ENCODE peak calls at places on chromosomes 1 and 21, in six cellular contexts. One of them, this sample, is unnamed. For H3K4me1, the result is how much of the 10 kb centered on the place peaks cover.

GRCh38 chr1:235266967-235267366 is 61.0 kb downstream of the ARID4B start:
- DNase-seq in spleen: no peak
- DNase-seq in HCT116: no peak
- DNase-seq in adrenal gland: no peak
- DNase-seq in uterus: no peak
- DNase-seq in A549: no peak
- DNase-seq in this sample: no peak

GRCh38 chr1:213724640-213725536 is 262.9 kb upstream of the PROX1 start:
- DNase-seq in spleen: no peak
- DNase-seq in HCT116: no peak
- DNase-seq in adrenal gland: no peak
- DNase-seq in uterus: peak
- DNase-seq in A549: no peak
- DNase-seq in this sample: no peak

GRCh38 chr1:155166373-155167165 is 6.5 kb downstream of the KRTCAP2 start:
- DNase-seq in spleen: peak
- DNase-seq in HCT116: no peak
- DNase-seq in adrenal gland: peak
- DNase-seq in uterus: peak
- DNase-seq in A549: no peak
- DNase-seq in this sample: no peak

GRCh38 chr1:2248854-2249558 is 20.9 kb downstream of the SKI start:
- DNase-seq in spleen: peak
- DNase-seq in HCT116: no peak
- DNase-seq in adrenal gland: no peak
- DNase-seq in uterus: no peak
- DNase-seq in A549: no peak
- DNase-seq in this sample: no peak

GRCh38 chr1:145690587-145691558 is 16.3 kb downstream of the PDZK1 start:
- DNase-seq in spleen: no peak
- DNase-seq in HCT116: no peak
- DNase-seq in adrenal gland: peak
- DNase-seq in uterus: no peak
- DNase-seq in A549: no peak
- DNase-seq in this sample: no peak

GRCh38 chr1:24015226-24016210 is 35.4 kb upstream of the SRSF10 start:
- DNase-seq in spleen: no peak
- DNase-seq in HCT116: no peak
- DNase-seq in adrenal gland: no peak
- DNase-seq in uterus: peak
- DNase-seq in A549: no peak
- DNase-seq in this sample: no peak

GRCh38 chr21:29264721-29265120 is 34.0 kb upstream of the BACH1 start:
- DNase-seq in spleen: no peak
- DNase-seq in HCT116: no peak
- DNase-seq in adrenal gland: no peak
- DNase-seq in uterus: no peak
- DNase-seq in A549: no peak
- DNase-seq in this sample: no peak

GRCh38 chr21:27526451-27526850 is 559.6 kb upstream of the ADAMTS5 start:
- DNase-seq in spleen: no peak
- DNase-seq in HCT116: no peak
- DNase-seq in adrenal gland: no peak
- DNase-seq in uterus: no peak
- DNase-seq in A549: no peak
- DNase-seq in this sample: no peak

GRCh38 chr1:184183919-184184318 is 132.4 kb downstream of the TSEN15 start:
- DNase-seq in spleen: no peak
- DNase-seq in HCT116: no peak
- DNase-seq in adrenal gland: no peak
- DNase-seq in uterus: no peak
- DNase-seq in A549: no peak
- DNase-seq in this sample: no peak

GRCh38 chr1:202205523-202206190 is 12.1 kb downstream of the LGR6 start:
- DNase-seq in spleen: no peak
- DNase-seq in HCT116: no peak
- DNase-seq in adrenal gland: peak
- DNase-seq in uterus: no peak
- DNase-seq in A549: no peak
- DNase-seq in this sample: no peak

GRCh38 chr1:202203238-202204039 is 9.8 kb downstream of the LGR6 start:
- DNase-seq in spleen: no peak
- DNase-seq in HCT116: no peak
- DNase-seq in adrenal gland: no peak
- DNase-seq in uterus: no peak
- DNase-seq in A549: no peak
- DNase-seq in this sample: peak

GRCh38 chr1:202202500-202203168 is 9.0 kb downstream of the LGR6 start:
- DNase-seq in spleen: no peak
- DNase-seq in HCT116: no peak
- DNase-seq in adrenal gland: no peak
- DNase-seq in uterus: no peak
- DNase-seq in A549: no peak
- DNase-seq in this sample: no peak

GRCh38 chr1:202201266-202201665 is 7.7 kb downstream of the LGR6 start:
- DNase-seq in spleen: no peak
- DNase-seq in HCT116: no peak
- DNase-seq in adrenal gland: no peak
- DNase-seq in uterus: no peak
- DNase-seq in A549: no peak
- DNase-seq in this sample: no peak

DNA sequence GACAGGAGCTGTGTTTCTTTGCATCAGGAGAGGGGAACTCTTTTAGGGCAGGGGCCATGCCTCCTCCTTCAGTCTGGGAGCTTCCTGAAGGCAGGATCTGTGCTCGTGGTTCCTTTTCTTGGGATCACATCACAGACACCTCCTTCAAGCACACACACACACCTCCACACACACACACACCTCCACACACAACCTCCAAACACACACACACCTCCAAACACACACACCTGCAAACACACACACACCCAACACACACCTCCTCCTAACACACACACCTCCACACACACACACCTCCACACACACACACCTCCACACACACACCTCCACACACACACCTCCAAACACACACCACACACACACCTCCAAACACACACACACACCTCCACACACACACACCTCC is 10.5 kb downstream of the LGR6 start:
- DNase-seq in spleen: no peak
- DNase-seq in HCT116: no peak
- DNase-seq in adrenal gland: no peak
- DNase-seq in uterus: no peak
- DNase-seq in A549: peak
- DNase-seq in this sample: no peak
- H3K4me1 ChIP-seq in spleen: under half
- H3K4me1 ChIP-seq in HCT116: under half
- H3K4me1 ChIP-seq in adrenal gland: under half
- H3K4me1 ChIP-seq in uterus: under half
- H3K4me1 ChIP-seq in A549: under half
- H3K4me1 ChIP-seq in this sample: under half

GRCh38 chr1:43986712-43987111 is 4.7 kb upstream of the CCDC24 start:
- DNase-seq in spleen: no peak
- DNase-seq in HCT116: no peak
- DNase-seq in adrenal gland: no peak
- DNase-seq in uterus: no peak
- DNase-seq in A549: no peak
- DNase-seq in this sample: no peak
- TF ChIP-seq CTCF in spleen: no peak
- TF ChIP-seq CTCF in HCT116: no peak
- TF ChIP-seq CTCF in adrenal gland: no peak
- TF ChIP-seq CTCF in uterus: no peak
- TF ChIP-seq CTCF in A549: no peak
- TF ChIP-seq CTCF in this sample: no peak

GRCh38 chr21:32389337-32390015 is 3.3 kb downstream of the URB1 start:
- DNase-seq in spleen: peak
- DNase-seq in HCT116: no peak
- DNase-seq in adrenal gland: no peak
- DNase-seq in uterus: no peak
- DNase-seq in A549: no peak
- DNase-seq in this sample: no peak

GRCh38 chr21:32391755-32392154 is 1.1 kb downstream of the URB1 start:
- DNase-seq in spleen: no peak
- DNase-seq in HCT116: no peak
- DNase-seq in adrenal gland: no peak
- DNase-seq in uterus: no peak
- DNase-seq in A549: no peak
- DNase-seq in this sample: no peak

GRCh38 chr21:32392299-32392879 is 423 bp downstream of the URB1 start:
- DNase-seq in spleen: no peak
- DNase-seq in HCT116: no peak
- DNase-seq in adrenal gland: no peak
- DNase-seq in uterus: no peak
- DNase-seq in A549: no peak
- DNase-seq in this sample: no peak

GRCh38 chr21:32393677-32394001 is 827 bp upstream of the URB1 start:
- DNase-seq in spleen: no peak
- DNase-seq in HCT116: no peak
- DNase-seq in adrenal gland: no peak
- DNase-seq in uterus: no peak
- DNase-seq in A549: no peak
- DNase-seq in this sample: no peak

GRCh38 chr21:32392880-32393676 is at the start of gene URB1:
- DNase-seq in spleen: peak
- DNase-seq in HCT116: peak
- DNase-seq in adrenal gland: peak
- DNase-seq in uterus: peak
- DNase-seq in A549: peak
- DNase-seq in this sample: peak
- TF ChIP-seq POLR2A in spleen: no peak
- TF ChIP-seq POLR2A in HCT116: peak
- TF ChIP-seq POLR2A in adrenal gland: peak
- TF ChIP-seq POLR2A in uterus: peak
- TF ChIP-seq POLR2A in A549: peak
- TF ChIP-seq POLR2A in this sample: peak

DNA sequence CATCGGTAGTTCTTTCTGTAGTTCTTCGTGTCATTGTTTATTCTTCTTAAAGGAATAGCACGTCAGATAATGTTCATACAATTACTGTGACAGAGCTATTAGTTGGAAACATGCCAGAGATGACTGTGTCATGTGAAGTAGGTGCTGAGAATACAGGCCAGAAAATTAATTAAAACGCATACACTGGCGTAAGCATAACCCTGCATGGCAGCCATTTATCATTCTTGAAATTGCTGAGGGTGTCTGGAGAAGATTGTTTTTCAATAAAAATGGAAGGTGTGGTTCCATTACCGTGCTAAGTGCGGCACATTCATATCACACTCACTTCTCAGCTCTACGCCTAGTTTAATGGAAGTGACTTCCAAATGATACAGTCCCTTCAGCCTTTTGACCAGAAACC is 7.8 kb downstream of the ETS2 start:
- DNase-seq in spleen: no peak
- DNase-seq in HCT116: no peak
- DNase-seq in adrenal gland: no peak
- DNase-seq in uterus: no peak
- DNase-seq in A549: no peak
- DNase-seq in this sample: no peak
- H3K4me1 ChIP-seq in spleen: under half
- H3K4me1 ChIP-seq in HCT116: under half
- H3K4me1 ChIP-seq in adrenal gland: under half
- H3K4me1 ChIP-seq in uterus: under half
- H3K4me1 ChIP-seq in A549: half or more
- H3K4me1 ChIP-seq in this sample: under half

DNA sequence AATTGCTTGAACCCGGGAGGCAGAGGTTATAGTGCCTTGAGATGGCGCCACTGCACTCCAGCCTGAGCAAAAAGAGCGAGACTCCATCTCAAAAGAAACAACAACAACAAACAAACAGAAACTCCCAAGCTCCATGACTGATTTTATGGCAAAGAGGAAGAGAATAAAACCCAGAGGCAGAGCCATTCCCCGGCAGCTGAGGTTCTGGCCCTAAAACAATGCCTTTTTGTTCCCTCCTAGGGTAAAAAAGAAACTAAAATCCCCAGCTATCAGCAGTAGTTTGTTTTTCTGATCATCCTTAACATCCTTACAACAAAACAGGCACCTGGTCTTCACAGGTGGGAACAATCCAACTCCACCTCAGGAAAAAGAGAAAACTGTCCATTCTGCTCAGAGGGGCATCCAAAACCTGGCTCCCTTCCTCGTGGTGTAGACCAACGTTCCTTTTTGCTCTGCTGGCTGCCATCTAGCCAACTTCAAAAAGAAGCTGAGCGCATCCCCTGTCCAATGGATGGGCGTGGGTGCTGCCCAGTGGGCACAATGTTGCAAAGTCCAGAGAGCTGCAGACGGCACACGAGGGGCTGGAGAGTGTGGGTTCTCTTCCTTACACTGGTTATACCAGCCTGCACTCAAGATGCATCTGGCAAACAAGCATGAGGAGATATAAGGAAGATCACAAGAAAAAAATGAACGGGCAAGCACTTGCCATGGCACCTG is 54.6 kb downstream of the SLC66A1 start:
- DNase-seq in spleen: no peak
- DNase-seq in HCT116: no peak
- DNase-seq in adrenal gland: no peak
- DNase-seq in uterus: no peak
- DNase-seq in A549: no peak
- DNase-seq in this sample: no peak
- TF ChIP-seq CTCF in spleen: no peak
- TF ChIP-seq CTCF in HCT116: no peak
- TF ChIP-seq CTCF in adrenal gland: no peak
- TF ChIP-seq CTCF in uterus: no peak
- TF ChIP-seq CTCF in A549: no peak
- TF ChIP-seq CTCF in this sample: no peak

DNA sequence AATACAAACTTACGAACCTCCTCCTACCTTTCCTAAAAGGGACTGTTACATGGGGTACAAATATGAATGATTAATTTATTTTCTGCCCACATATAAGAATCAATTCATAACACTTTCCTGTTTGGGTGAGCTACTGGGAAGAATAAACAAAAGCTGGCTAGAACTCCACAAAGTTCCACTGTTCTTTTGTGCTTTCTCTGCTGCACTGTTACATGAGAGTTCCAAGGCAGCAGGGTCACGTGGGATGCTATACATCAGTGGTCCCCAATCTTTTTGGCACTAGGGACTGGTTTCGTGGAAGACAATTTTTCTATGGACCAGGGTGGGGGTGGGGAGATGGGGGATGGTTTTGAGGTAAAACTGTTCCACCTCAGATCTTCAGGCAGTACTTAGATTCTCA is 2.2 kb upstream of the ANGPTL7 start:
- DNase-seq in spleen: no peak
- DNase-seq in HCT116: no peak
- DNase-seq in adrenal gland: no peak
- DNase-seq in uterus: no peak
- DNase-seq in A549: no peak
- DNase-seq in this sample: no peak
- TF ChIP-seq POLR2A in spleen: no peak
- TF ChIP-seq POLR2A in HCT116: no peak
- TF ChIP-seq POLR2A in adrenal gland: no peak
- TF ChIP-seq POLR2A in uterus: no peak
- TF ChIP-seq POLR2A in A549: no peak
- TF ChIP-seq POLR2A in this sample: no peak